ENCODE peak calls at places on chromosome 22, in six cellular contexts. T, Q, O, D, F and K are unnamed samples.

GRCh38 chr22:39220450-39220849 is 24.3 kb downstream of the PDGFB start:
- DNase-seq in T (no peak), Q (no peak), O (no peak), D (no peak), F (no peak), K (no peak)

GRCh38 chr22:21710156-21710555 is 25.4 kb downstream of the YPEL1 start:
- DNase-seq in T (no peak), F (no peak), D (no peak), O (no peak), Q (peak), K (no peak)

GRCh38 chr22:22811016-22812009 is 76.3 kb upstream of the IGLL5 start:
- DNase-seq in F (no peak), O (no peak), Q (no peak), D (no peak), T (no peak), K (no peak)

GRCh38 chr22:26648011-26648497 is 9.3 kb upstream of the MIAT start:
- DNase-seq in F (peak), O (no peak), D (peak), T (peak), Q (peak), K (no peak)

GRCh38 chr22:50432131-50432870 is 42.5 kb downstream of the SBF1 start:
- DNase-seq in F (no peak), D (no peak), T (no peak), O (no peak), Q (no peak), K (no peak)

GRCh38 chr22:28958611-28959010 is 75.2 kb downstream of the ZNRF3 start:
- DNase-seq in T (no peak), F (no peak), O (peak), Q (no peak), D (no peak), K (no peak)

GRCh38 chr22:42932857-42933782 is 76.0 kb upstream of the ARFGAP3 start:
- DNase-seq in T (no peak), D (peak), F (no peak), O (peak), Q (no peak), K (no peak)

GRCh38 chr22:27677895-27678458 is 123.6 kb downstream of the MN1 start:
- DNase-seq in D (no peak), Q (peak), O (no peak), F (no peak), T (no peak), K (no peak)

GRCh38 chr22:17773606-17774205 is 563 bp downstream of the BID start:
- DNase-seq in D (peak), T (peak), O (no peak), Q (peak), F (no peak), K (peak)

GRCh38 chr22:30806391-30806861 is 111.8 kb downstream of the OSBP2 start:
- DNase-seq in F (no peak), T (no peak), O (peak), D (no peak), Q (no peak), K (no peak)

GRCh38 chr22:42742940-42743339 is 22.3 kb upstream of the A4GALT start:
- DNase-seq in Q (no peak), F (no peak), O (peak), D (no peak), T (no peak), K (no peak)

GRCh38 chr22:39309881-39310714 is 9.3 kb downstream of the RPL3 start:
- DNase-seq in D (peak), T (no peak), O (peak), Q (no peak), F (no peak), K (no peak)

GRCh38 chr22:39558254-39558727 is 12.3 kb upstream of the CACNA1I start:
- DNase-seq in O (no peak), Q (no peak), D (no peak), F (no peak), T (no peak), K (no peak)

GRCh38 chr22:48259991-48260670 is 1497.7 kb downstream of the TBC1D22A start:
- DNase-seq in T (no peak), D (no peak), Q (no peak), O (no peak), F (no peak), K (no peak)

GRCh38 chr22:27238935-27239510 is 562.5 kb downstream of the MN1 start:
- DNase-seq in T (peak), F (peak), O (peak), D (no peak), Q (peak), K (no peak)

GRCh38 chr22:22109693-22110466 is 127.3 kb upstream of the TOP3B start:
- DNase-seq in D (no peak), O (no peak), F (no peak), T (no peak), Q (peak), K (no peak)

GRCh38 chr22:37802310-37803194 is 5.2 kb upstream of the GCAT start:
- DNase-seq in F (no peak), O (no peak), D (no peak), Q (peak), T (peak), K (peak)

GRCh38 chr22:48945621-48946458 is 881.8 kb downstream of the BRD1 start:
- DNase-seq in Q (no peak), F (no peak), T (no peak), D (no peak), O (no peak), K (no peak)

GRCh38 chr22:47618180-47618579 is 855.7 kb downstream of the TBC1D22A start:
- DNase-seq in T (no peak), F (no peak), O (no peak), Q (no peak), D (no peak), K (peak)

GRCh38 chr22:38965614-38966378 is 8.4 kb downstream of the APOBEC3A start:
- DNase-seq in F (no peak), T (no peak), D (no peak), Q (no peak), O (no peak), K (no peak)

GRCh38 chr22:22772396-22772795 is 115.2 kb upstream of the IGLL5 start:
- DNase-seq in O (no peak), D (no peak), T (no peak), Q (peak), F (no peak), K (no peak)

GRCh38 chr22:26848244-26848920 is 191.0 kb downstream of the MIAT start:
- DNase-seq in D (no peak), O (peak), F (no peak), T (no peak), Q (no peak), K (no peak)